ENCODE peak calls at places on chromosome 11, in seven cellular contexts. H, U, J, I, E, Q and F are unnamed samples.

GRCh38 chr11:61077936-61078335 is 24.4 kb upstream of the CD5 start:
- DNase-seq in H (no peak), U (no peak), J (no peak), I (no peak), E (peak), Q (no peak), F (no peak)

GRCh38 chr11:69394902-69395690 is 86.4 kb upstream of the LINC01488 start:
- DNase-seq in H (no peak), U (no peak), J (peak), I (no peak), E (no peak), Q (no peak), F (no peak)

GRCh38 chr11:131809203-131809948 is 439.0 kb downstream of the NTM start:
- DNase-seq in H (no peak), U (no peak), J (no peak), I (no peak), E (no peak), Q (no peak), F (no peak)

GRCh38 chr11:45765836-45766235 is 39.1 kb upstream of the SLC35C1 start:
- DNase-seq in H (no peak), U (no peak), J (no peak), I (no peak), E (peak), Q (no peak), F (no peak)

GRCh38 chr11:80532633-80533232 is 1091.9 kb upstream of the TENM4 start:
- DNase-seq in H (no peak), U (no peak), J (no peak), I (no peak), E (no peak), Q (no peak), F (no peak)

GRCh38 chr11:79179087-79179486 is 261.7 kb downstream of the TENM4 start:
- DNase-seq in H (no peak), U (no peak), J (no peak), I (no peak), E (no peak), Q (no peak), F (no peak)

GRCh38 chr11:44171518-44171917 is 76.0 kb downstream of the EXT2 start:
- DNase-seq in H (no peak), U (no peak), J (no peak), I (no peak), E (peak), Q (no peak), F (no peak)

GRCh38 chr11:118608268-118609214 is 1.1 kb downstream of the PHLDB1 start:
- DNase-seq in H (peak), U (no peak), J (peak), I (peak), E (peak), Q (peak), F (no peak)

GRCh38 chr11:93917673-93918072 is 67.3 kb upstream of the VSTM5 start:
- DNase-seq in H (no peak), U (no peak), J (no peak), I (no peak), E (no peak), Q (no peak), F (no peak)

GRCh38 chr11:47470671-47471070 is 21.7 kb upstream of the RAPSN start:
- DNase-seq in H (no peak), U (no peak), J (no peak), I (no peak), E (no peak), Q (no peak), F (no peak)

GRCh38 chr11:13102865-13103539 is 93.9 kb downstream of the RASSF10 start:
- DNase-seq in H (no peak), U (no peak), J (no peak), I (no peak), E (no peak), Q (no peak), F (no peak)

GRCh38 chr11:112694813-112695212 is 266.4 kb upstream of the NCAM1 start:
- DNase-seq in H (no peak), U (peak), J (no peak), I (no peak), E (peak), Q (no peak), F (no peak)

GRCh38 chr11:125583496-125583895 is 9.2 kb upstream of the STT3A start:
- DNase-seq in H (no peak), U (no peak), J (no peak), I (no peak), E (no peak), Q (no peak), F (no peak)

GRCh38 chr11:31875861-31876625 is 64.9 kb upstream of the PAX6 start:
- DNase-seq in H (no peak), U (no peak), J (no peak), I (no peak), E (no peak), Q (no peak), F (no peak)

GRCh38 chr11:113638378-113638777 is 67.7 kb downstream of the TMPRSS5 start:
- DNase-seq in H (no peak), U (no peak), J (no peak), I (no peak), E (no peak), Q (no peak), F (no peak)

GRCh38 chr11:94449029-94449428 is 44.6 kb downstream of the MRE11 start:
- DNase-seq in H (no peak), U (no peak), J (no peak), I (no peak), E (no peak), Q (no peak), F (no peak)

GRCh38 chr11:120337896-120338840 is 2.0 kb downstream of the ARHGEF12 start:
- DNase-seq in H (no peak), U (no peak), J (no peak), I (no peak), E (peak), Q (no peak), F (no peak)

GRCh38 chr11:46265764-46266163 is 11.7 kb upstream of the CREB3L1 start:
- DNase-seq in H (no peak), U (no peak), J (no peak), I (no peak), E (no peak), Q (no peak), F (no peak)

GRCh38 chr11:44383246-44383645 is 73.3 kb upstream of the ALX4 start:
- DNase-seq in H (no peak), U (no peak), J (no peak), I (no peak), E (no peak), Q (no peak), F (no peak)

GRCh38 chr11:19995131-19995530 is 165.1 kb downstream of the DBX1 start:
- DNase-seq in H (no peak), U (no peak), J (no peak), I (no peak), E (peak), Q (no peak), F (no peak)

GRCh38 chr11:61891331-61892084 is at the start of gene FADS3:
- DNase-seq in H (peak), U (no peak), J (peak), I (peak), E (peak), Q (peak), F (peak)

GRCh38 chr11:20099527-20099926 is 60.7 kb downstream of the DBX1 start:
- DNase-seq in H (no peak), U (no peak), J (no peak), I (no peak), E (no peak), Q (no peak), F (no peak)

GRCh38 chr11:13595166-13595565 is 73.3 kb upstream of the FAR1 start:
- DNase-seq in H (no peak), U (no peak), J (no peak), I (no peak), E (peak), Q (no peak), F (no peak)

GRCh38 chr11:45451766-45452440 is 165.8 kb upstream of the SYT13 start:
- DNase-seq in H (no peak), U (no peak), J (no peak), I (no peak), E (peak), Q (no peak), F (no peak)

GRCh38 chr11:112599265-112599664 is 338.6 kb upstream of the PLET1 start:
- DNase-seq in H (no peak), U (no peak), J (no peak), I (no peak), E (no peak), Q (no peak), F (no peak)